ENCODE peak calls at places on chromosomes 4 and X, in eight cellular contexts. G is activated naive CD8-positive, alpha-beta T cell treated with anti-CD3 and anti-CD28 coated beads for 36 hours; N is stimulated activated CD4-positive, alpha-beta T cell treated with anti-CD3 and anti-CD28 coated beads, Interleukin-12 subunit alpha, Interleukin-12 subunit beta, amount 100 ng/mL, for 4 hours; R is mammary epithelial cell; D is right cardiac atrium; V is kidney epithelial cell; C is foreskin fibroblast; Z is left lung. J is an unnamed sample.

GRCh38 chrX:26071618-26072017 is 66.5 kb upstream of the MAGEB18 start:
- DNase-seq in G (no peak), N (no peak), R (no peak), D (no peak), V (no peak), C (no peak), Z (no peak), J (no peak)

GRCh38 chrX:4043951-4044350 is 330.5 kb upstream of the PRKX start:
- DNase-seq in G (no peak), N (no peak), R (no peak), D (no peak), V (no peak), C (no peak), Z (no peak), J (no peak)

GRCh38 chr4:77538574-77539157 is 67.0 kb upstream of the CXCL13 start:
- DNase-seq in G (no peak), N (no peak), R (peak; percentile 71), D (no peak), V (peak; percentile 29), C (peak; percentile 17), Z (no peak), J (peak; percentile 84)

GRCh38 chr4:54961357-54961975 is 163.9 kb downstream of the KDR start:
- DNase-seq in G (no peak), N (no peak), R (peak; percentile 14), D (no peak), V (no peak), C (peak; percentile 10), Z (no peak), J (peak; percentile 28)

GRCh38 chrX:11750051-11750450 is 8.0 kb upstream of the MSL3 start:
- DNase-seq in G (no peak), N (no peak), R (no peak), D (no peak), V (no peak), C (no peak), Z (no peak), J (peak; percentile 29)

GRCh38 chrX:79182616-79183015 is 38.1 kb downstream of the GPR174 start:
- DNase-seq in G (peak; percentile 9), N (no peak), R (no peak), D (no peak), V (no peak), C (no peak), Z (no peak), J (no peak)

GRCh38 chr4:112706840-112707207 is 69.9 kb downstream of the LARP7 start:
- DNase-seq in G (no peak), N (no peak), R (no peak), D (no peak), V (no peak), C (no peak), Z (no peak), J (no peak)

GRCh38 chrX:103183912-103184311 is 31.0 kb upstream of the BEX4 start:
- DNase-seq in G (no peak), N (no peak), R (no peak), D (no peak), V (no peak), C (no peak), Z (no peak), J (peak; percentile 83)

GRCh38 chr4:165367040-165367439 is 11.8 kb upstream of the CPE start:
- DNase-seq in G (no peak), N (no peak), R (no peak), D (no peak), V (no peak), C (no peak), Z (no peak), J (no peak)

GRCh38 chr4:6498511-6499240 is 26.3 kb upstream of the PPP2R2C start:
- DNase-seq in G (no peak), N (no peak), R (no peak), D (no peak), V (no peak), C (no peak), Z (no peak), J (no peak)

GRCh38 chr4:173478136-173478860 is 51.7 kb downstream of the HAND2 start:
- DNase-seq in G (no peak), N (no peak), R (no peak), D (no peak), V (no peak), C (peak; percentile 54), Z (no peak), J (no peak)

GRCh38 chr4:107618656-107619055 is 101.4 kb downstream of the PAPSS1 start:
- DNase-seq in G (no peak), N (no peak), R (no peak), D (no peak), V (no peak), C (no peak), Z (no peak), J (no peak)

GRCh38 chr4:154073107-154073817 is 284.4 kb upstream of the SFRP2 start:
- DNase-seq in G (peak; percentile 3), N (no peak), R (peak; percentile 90), D (no peak), V (peak; percentile 74), C (peak; percentile 57), Z (no peak), J (peak; percentile 87)

GRCh38 chr4:89587364-89587763 is 249.6 kb downstream of the SNCA start:
- DNase-seq in G (no peak), N (no peak), R (no peak), D (no peak), V (no peak), C (no peak), Z (no peak), J (no peak)

GRCh38 chr4:166088576-166088975 is 215.5 kb downstream of the TLL1 start:
- DNase-seq in G (no peak), N (no peak), R (no peak), D (no peak), V (no peak), C (no peak), Z (peak; percentile 3), J (no peak)

GRCh38 chr4:139988863-139989765 is 164.9 kb downstream of the MAML3 start:
- DNase-seq in G (peak; percentile 51), N (peak; percentile 34), R (peak; percentile 97), D (peak; percentile 60), V (peak; percentile 93), C (peak; percentile 88), Z (no peak), J (peak; percentile 96)

GRCh38 chrX:46628406-46629371 is 55.1 kb downstream of the CHST7 start:
- DNase-seq in G (peak; percentile 34), N (no peak), R (no peak), D (peak; percentile 63), V (no peak), C (peak; percentile 84), Z (peak; percentile 76), J (peak; percentile 14)

GRCh38 chr4:108058685-108059440 is 69.2 kb downstream of the HADH start:
- DNase-seq in G (no peak), N (no peak), R (peak; percentile 78), D (no peak), V (no peak), C (peak; percentile 88), Z (no peak), J (peak; percentile 67)

GRCh38 chr4:112302320-112303274 is 5.4 kb downstream of the ALPK1 start:
- DNase-seq in G (no peak), N (no peak), R (no peak), D (no peak), V (no peak), C (no peak), Z (no peak), J (no peak)

GRCh38 chr4:15714616-15715015 is 11.8 kb downstream of the BST1 start:
- DNase-seq in G (no peak), N (no peak), R (no peak), D (peak; percentile 39), V (no peak), C (no peak), Z (no peak), J (no peak)

GRCh38 chr4:134117785-134118184 is 83.8 kb downstream of the PABPC4L start:
- DNase-seq in G (no peak), N (no peak), R (no peak), D (no peak), V (no peak), C (no peak), Z (no peak), J (no peak)

GRCh38 chr4:2258091-2259035 is 3.5 kb downstream of the MXD4 start:
- DNase-seq in G (peak; percentile 0), N (no peak), R (no peak), D (peak; percentile 14), V (no peak), C (no peak), Z (peak; percentile 73), J (no peak)

GRCh38 chr4:168654206-168655174 is 157.6 kb downstream of the PALLD start:
- DNase-seq in G (no peak), N (no peak), R (peak; percentile 66), D (no peak), V (no peak), C (no peak), Z (no peak), J (peak; percentile 57)

GRCh38 chrX:39944416-39944815 is 153.3 kb downstream of the BCOR start:
- DNase-seq in G (no peak), N (no peak), R (no peak), D (no peak), V (no peak), C (no peak), Z (no peak), J (no peak)

GRCh38 chr4:97952763-97953162 is 190.5 kb downstream of the STPG2 start:
- DNase-seq in G (no peak), N (no peak), R (no peak), D (no peak), V (no peak), C (no peak), Z (no peak), J (no peak)

GRCh38 chrX:137424679-137425078 is 141.2 kb upstream of the ZIC3 start:
- DNase-seq in G (no peak), N (no peak), R (no peak), D (no peak), V (no peak), C (no peak), Z (no peak), J (no peak)

GRCh38 chr4:146445198-146446150 is 76.3 kb downstream of the SLC10A7 start:
- DNase-seq in G (no peak), N (no peak), R (no peak), D (no peak), V (no peak), C (no peak), Z (no peak), J (no peak)

GRCh38 chr4:124940387-124940786 is 227.9 kb upstream of the ANKRD50 start:
- DNase-seq in G (no peak), N (no peak), R (peak; percentile 92), D (no peak), V (peak; percentile 92), C (peak; percentile 89), Z (no peak), J (peak; percentile 98)

GRCh38 chrX:81215685-81216084 is 13.8 kb downstream of the SH3BGRL start:
- DNase-seq in G (no peak), N (no peak), R (no peak), D (no peak), V (no peak), C (no peak), Z (no peak), J (no peak)

J was measured in renal cortical epithelial cell.